ENCODE peak calls at places on chromosomes 1 and 21, in eight cellular contexts. H, A, G, K, Z, P, M and V are unnamed samples.

GRCh38 chr1:203085528-203086406 is at the start of gene MYOG:
- DNase-seq in G (no peak), A (no peak), Z (no peak), K (no peak), H (no peak), P (no peak), M (no peak), V (no peak)

GRCh38 chr1:234246638-234247116 is 126.6 kb upstream of the COA6 start:
- DNase-seq in A (no peak), H (no peak), P (no peak), K (no peak), M (peak; percentile 56), G (no peak), Z (no peak), V (no peak)

GRCh38 chr1:17595602-17595925 is 56.1 kb downstream of the ARHGEF10L start:
- DNase-seq in A (no peak), P (no peak), H (no peak), Z (no peak), K (no peak), G (no peak), M (no peak), V (no peak)

GRCh38 chr1:173453982-173454381 is 23.2 kb upstream of the PRDX6 start:
- DNase-seq in H (no peak), G (no peak), K (no peak), M (no peak), A (no peak), Z (no peak), P (no peak), V (no peak)

GRCh38 chr1:178548108-178548507 is 35.2 kb downstream of the TEX35 start:
- DNase-seq in G (no peak), A (no peak), M (no peak), H (no peak), Z (no peak), K (no peak), P (no peak), V (no peak)

GRCh38 chr1:235015291-235015990 is 113.2 kb downstream of the TOMM20 start:
- DNase-seq in H (no peak), K (no peak), M (peak; percentile 44), P (no peak), G (no peak), Z (no peak), A (no peak), V (no peak)

GRCh38 chr1:910311-910880 is 13.3 kb upstream of the SAMD11 start:
- DNase-seq in Z (no peak), P (no peak), H (peak; percentile 16), K (no peak), A (no peak), M (no peak), G (no peak), V (no peak)

GRCh38 chr1:155715777-155716176 is 26.9 kb downstream of the DAP3 start:
- DNase-seq in G (no peak), H (no peak), A (no peak), Z (no peak), K (no peak), P (no peak), M (no peak), V (no peak)

GRCh38 chr1:51568231-51568935 is 48.5 kb upstream of the OSBPL9 start:
- DNase-seq in Z (no peak), A (no peak), K (no peak), M (no peak), H (no peak), G (no peak), P (no peak), V (no peak)

GRCh38 chr1:182575540-182576149 is 13.4 kb downstream of the RNASEL start:
- DNase-seq in A (no peak), M (no peak), P (no peak), Z (no peak), K (no peak), G (peak; percentile 59), H (no peak), V (peak; percentile 19)

GRCh38 chr1:22854688-22855565 is 117.7 kb downstream of the LACTBL1 start:
- DNase-seq in M (no peak), H (no peak), P (no peak), K (no peak), G (no peak), Z (no peak), A (no peak), V (no peak)

GRCh38 chr1:244118087-244118761 is 67.1 kb downstream of the ZBTB18 start:
- DNase-seq in M (no peak), K (no peak), A (no peak), H (no peak), P (no peak), Z (no peak), G (no peak), V (no peak)

GRCh38 chr1:96365076-96365475 is 356.5 kb upstream of the PTBP2 start:
- DNase-seq in G (no peak), A (no peak), K (no peak), P (no peak), H (no peak), Z (no peak), M (no peak), V (no peak)

GRCh38 chr1:67118191-67118590 is 16.6 kb downstream of the C1orf141 start:
- DNase-seq in P (no peak), M (no peak), G (no peak), A (no peak), H (no peak), K (no peak), Z (no peak), V (no peak)

GRCh38 chr1:34816778-34817177 is 24.0 kb downstream of the GJA4 start:
- DNase-seq in G (no peak), P (no peak), M (no peak), H (no peak), Z (no peak), K (no peak), A (no peak), V (no peak)

GRCh38 chr1:62437273-62437945 is 560 bp downstream of the USP1 start:
- DNase-seq in H (no peak), A (no peak), M (peak; percentile 15), K (no peak), P (peak; percentile 50), Z (no peak), G (peak; percentile 20), V (no peak)

GRCh38 chr1:20981903-20982695 is 194.6 kb downstream of the EIF4G3 start:
- DNase-seq in Z (no peak), A (no peak), H (no peak), K (no peak), P (no peak), G (peak; percentile 46), M (no peak), V (peak; percentile 10)

GRCh38 chr1:116694524-116694923 is 27.0 kb upstream of the IGSF3 start:
- DNase-seq in M (no peak), G (no peak), Z (no peak), A (no peak), K (no peak), P (no peak), H (no peak), V (no peak)

GRCh38 chr21:44445413-44445812 is 9.9 kb upstream of the LRRC3 start:
- DNase-seq in Z (no peak), G (no peak), M (no peak), H (no peak), P (no peak), K (no peak), A (no peak), V (no peak)

GRCh38 chr1:6358757-6359567 is 34.6 kb downstream of the ACOT7 start:
- DNase-seq in G (no peak), K (no peak), H (no peak), M (peak; percentile 55), A (no peak), Z (no peak), P (no peak), V (no peak)

GRCh38 chr1:164557270-164557669 is 1.7 kb upstream of the PBX1 start:
- DNase-seq in K (no peak), G (no peak), H (no peak), M (no peak), Z (no peak), P (no peak), A (peak; percentile 44), V (no peak)

GRCh38 chr1:2643414-2644077 is 10.7 kb upstream of the MMEL1 start:
- DNase-seq in G (no peak), M (no peak), K (no peak), P (no peak), Z (no peak), A (no peak), H (no peak), V (no peak)

GRCh38 chr1:63368131-63368530 is 704 bp downstream of the ALG6 start:
- DNase-seq in P (no peak), A (no peak), M (peak; percentile 35), Z (no peak), G (peak; percentile 3), K (no peak), H (no peak), V (peak; percentile 6)

GRCh38 chr1:223860051-223860559 is 14.4 kb upstream of the TP53BP2 start:
- DNase-seq in Z (no peak), A (no peak), M (no peak), G (no peak), H (no peak), P (no peak), K (no peak), V (no peak)

GRCh38 chr1:244154882-244155531 is 103.9 kb downstream of the ZBTB18 start:
- DNase-seq in H (no peak), G (no peak), K (peak; percentile 39), Z (no peak), M (no peak), P (no peak), A (no peak), V (no peak)

GRCh38 chr1:77994117-77994516 is 10.6 kb upstream of the DNAJB4 start:
- DNase-seq in H (no peak), G (no peak), A (no peak), Z (no peak), P (peak; percentile 53), K (no peak), M (no peak), V (no peak)

GRCh38 chr1:231807498-231807897 is 180.9 kb downstream of the DISC1 start:
- DNase-seq in G (no peak), K (no peak), P (peak; percentile 84), Z (no peak), A (no peak), H (no peak), M (no peak), V (no peak)

GRCh38 chr1:159068877-159069276 is 7.7 kb downstream of the AIM2 start:
- DNase-seq in P (no peak), G (no peak), K (no peak), A (no peak), H (no peak), M (no peak), Z (no peak), V (no peak)

GRCh38 chr21:15332572-15332971 is 267.8 kb upstream of the NRIP1 start:
- DNase-seq in K (no peak), P (no peak), G (no peak), H (no peak), M (no peak), Z (no peak), A (no peak), V (no peak)

GRCh38 chr1:12059722-12060464 is 3.2 kb upstream of the TNFRSF8 start:
- DNase-seq in H (no peak), G (no peak), Z (no peak), P (no peak), K (no peak), A (no peak), M (no peak), V (no peak)

GRCh38 chr1:207014728-207015127 is 17.8 kb downstream of the C1orf116 start:
- DNase-seq in M (no peak), A (no peak), H (no peak), G (no peak), K (no peak), Z (no peak), P (no peak), V (no peak)

GRCh38 chr1:2853711-2854110 is 52.2 kb upstream of the TTC34 start:
- DNase-seq in P (no peak), H (no peak), G (no peak), Z (no peak), M (no peak), A (no peak), K (no peak), V (no peak)

GRCh38 chr21:39612233-39613028 is at the start of gene B3GALT5:
- DNase-seq in M (peak; percentile 25), H (no peak), A (peak; percentile 27), P (peak; percentile 20), G (peak; percentile 53), K (peak; percentile 65), Z (no peak), V (no peak)

GRCh38 chr1:95506736-95507404 is 272.9 kb downstream of the RWDD3 start:
- DNase-seq in H (no peak), Z (no peak), P (peak; percentile 11), A (no peak), G (no peak), M (no peak), K (no peak), V (no peak)